ENCODE peak calls at places on chromosomes 4 and X, in six cellular contexts. K is lower lobe of right lung; M is uterus; F is CD4-positive, alpha-beta memory T cell; Q is prostate gland; N is mucosa of descending colon. A is an unnamed sample. For H3K4me1, the result is how much of the 10 kb centered on the place peaks cover.

GRCh38 chrX:13716905-13717304 is 17.5 kb downstream of the TRAPPC2 start:
- DNase-seq in K (no peak), M (no peak), F (peak), Q (no peak), N (no peak), A (no peak)

GRCh38 chr4:105978684-105979296 is 83.5 kb downstream of the NPNT start:
- DNase-seq in K (no peak), M (peak), F (no peak), Q (no peak), N (no peak), A (no peak)

GRCh38 chr4:25702848-25703247 is 47.2 kb downstream of the SLC34A2 start:
- DNase-seq in K (no peak), M (no peak), F (no peak), Q (no peak), N (no peak), A (peak)

GRCh38 chrX:29215251-29215650 is 628.0 kb downstream of the IL1RAPL1 start:
- DNase-seq in K (no peak), M (no peak), F (no peak), Q (no peak), N (no peak), A (no peak)

GRCh38 chr4:78464265-78464664 is 87.3 kb upstream of the ANXA3 start:
- DNase-seq in K (no peak), M (no peak), F (no peak), Q (no peak), N (no peak), A (no peak)

GRCh38 chr4:157983300-157983699 is 189.5 kb downstream of the GASK1B start:
- DNase-seq in K (no peak), M (no peak), F (no peak), Q (no peak), N (no peak), A (no peak)

GRCh38 chrX:7120578-7121219 is 26.8 kb upstream of the STS start:
- DNase-seq in K (no peak), M (no peak), F (no peak), Q (peak), N (no peak), A (peak)

GRCh38 chr4:27217261-27217769 is 356.7 kb downstream of the STIM2 start:
- DNase-seq in K (no peak), M (no peak), F (no peak), Q (no peak), N (no peak), A (no peak)

GRCh38 chr4:146165840-146166239 is 9.7 kb upstream of the LSM6 start:
- DNase-seq in K (no peak), M (no peak), F (no peak), Q (no peak), N (no peak), A (no peak)

GRCh38 chr4:130210871-130211270 is 1114.9 kb downstream of the C4orf33 start:
- DNase-seq in K (no peak), M (no peak), F (no peak), Q (no peak), N (no peak), A (no peak)

GRCh38 chr4:188423039-188423438 is 283.8 kb downstream of the TRIML1 start:
- DNase-seq in K (no peak), M (no peak), F (no peak), Q (no peak), N (no peak), A (no peak)

GRCh38 chrX:116009871-116010710 is 160.5 kb upstream of the AGTR2 start:
- DNase-seq in K (peak), M (no peak), F (no peak), Q (peak), N (peak), A (peak)

GRCh38 chrX:77427586-77427985 is 19.6 kb upstream of the FGF16 start:
- DNase-seq in K (no peak), M (no peak), F (no peak), Q (no peak), N (no peak), A (no peak)

GRCh38 chrX:22278375-22278774 is 5.7 kb downstream of the CBLL2 start:
- DNase-seq in K (no peak), M (no peak), F (no peak), Q (no peak), N (no peak), A (no peak)

GRCh38 chrX:133921764-133922389 is 63.5 kb downstream of the GPC3 start:
- DNase-seq in K (peak), M (no peak), F (peak), Q (peak), N (peak), A (peak)

GRCh38 chrX:36950495-36951253 is 57.5 kb upstream of the FAM47C start:
- DNase-seq in K (no peak), M (no peak), F (no peak), Q (no peak), N (no peak), A (no peak)

GRCh38 chr4:150218447-150218846 is 140.2 kb downstream of the DCLK2 start:
- DNase-seq in K (no peak), M (no peak), F (no peak), Q (no peak), N (no peak), A (no peak)

GRCh38 chrX:51860679-51861078 is 32.7 kb upstream of the MAGED1 start:
- DNase-seq in K (no peak), M (peak), F (no peak), Q (peak), N (no peak), A (peak)

GRCh38 chrX:118839334-118839958 is 15.8 kb downstream of the ZCCHC12 start:
- DNase-seq in K (peak), M (peak), F (peak), Q (peak), N (peak), A (peak)

GRCh38 chr4:121408-122084 is 2.8 kb upstream of the ZNF718 start:
- DNase-seq in K (no peak), M (no peak), F (peak), Q (no peak), N (no peak), A (peak)

GRCh38 chr4:159979953-159980352 is 877.1 kb downstream of the RAPGEF2 start:
- DNase-seq in K (no peak), M (no peak), F (no peak), Q (no peak), N (no peak), A (no peak)

GRCh38 chr4:29311231-29311630 is 1408.9 kb upstream of the PCDH7 start:
- DNase-seq in K (no peak), M (no peak), F (no peak), Q (no peak), N (no peak), A (no peak)

GRCh38 chr4:147518846-147519767 is 38.2 kb downstream of the EDNRA start:
- DNase-seq in K (peak), M (peak), F (peak), Q (peak), N (peak), A (peak)

GRCh38 chrX:30793767-30794103 is 95.3 kb downstream of the TAB3 start:
- DNase-seq in K (no peak), M (no peak), F (no peak), Q (no peak), N (no peak), A (no peak)

GRCh38 chr4:158670975-158671664 is 567 bp downstream of the C4orf46 start:
- DNase-seq in K (peak), M (peak), F (peak), Q (peak), N (peak), A (peak)

GRCh38 chr4:160825644-160826338 is 1338.0 kb downstream of the FSTL5 start:
- DNase-seq in K (no peak), M (no peak), F (no peak), Q (no peak), N (no peak), A (no peak)

GRCh38 chr4:74098628-74098995 is 383 bp downstream of the CXCL2 start:
- DNase-seq in K (peak), M (no peak), F (no peak), Q (no peak), N (peak), A (peak)

GRCh38 chr4:39046243-39046642 is 14.0 kb upstream of the TMEM156 start:
- DNase-seq in K (peak), M (no peak), F (no peak), Q (no peak), N (no peak), A (no peak)

GRCh38 chr4:7200801-7201200 is 8.5 kb downstream of the SORCS2 start:
- DNase-seq in K (peak), M (peak), F (no peak), Q (no peak), N (no peak), A (no peak)

GRCh38 chrX:26071618-26072017 is 66.5 kb upstream of the MAGEB18 start:
- DNase-seq in K (no peak), M (no peak), F (no peak), Q (no peak), N (no peak), A (no peak)

GRCh38 chrX:83008415-83008814 is 499.7 kb upstream of the POU3F4 start:
- DNase-seq in K (no peak), M (no peak), F (no peak), Q (no peak), N (no peak), A (no peak)

GRCh38 chr4:3369781-3370660 is 71.7 kb upstream of the HGFAC start:
- DNase-seq in K (peak), M (peak), F (peak), Q (no peak), N (no peak), A (peak)
- H3K4me3 ChIP-seq in K (peak), M (no peak), F (peak), Q (no peak), N (no peak), A (no peak)

GRCh38 chrX:15549189-15550012 is 48.8 kb downstream of the BMX start:
- DNase-seq in K (no peak), M (no peak), F (no peak), Q (no peak), N (no peak), A (no peak)
- H3K4me1 ChIP-seq in K (under half), M (under half), F (under half), Q (under half), N (under half), A (under half)

DNA sequence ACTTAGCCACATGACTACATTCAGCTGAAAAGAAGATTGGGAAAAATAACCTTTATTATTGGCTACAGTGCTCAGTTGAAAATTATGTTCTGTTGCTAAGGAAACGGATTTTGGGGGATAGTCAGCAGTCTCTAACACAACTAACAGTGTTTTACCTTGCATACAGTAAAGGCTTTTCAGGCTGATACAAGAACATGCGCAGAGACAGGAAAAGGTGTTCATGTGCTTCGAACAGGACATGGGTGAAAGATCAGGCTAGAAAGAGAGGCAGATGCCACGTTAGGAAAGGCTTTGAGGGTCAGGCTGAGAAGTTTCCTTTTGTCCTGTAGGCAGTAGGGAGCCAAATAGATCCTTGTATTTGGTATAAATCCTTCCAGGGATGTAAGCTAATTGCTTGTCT is 14.8 kb upstream of the RHOH start:
- DNase-seq in K (no peak), M (no peak), F (no peak), Q (no peak), N (no peak), A (no peak)
- H3K4me3 ChIP-seq in K (no peak), M (no peak), F (no peak), Q (no peak), N (no peak), A (no peak)

GRCh38 chr4:99642725-99643489 is 14.7 kb downstream of the C4orf54 start:
- DNase-seq in K (no peak), M (no peak), F (no peak), Q (no peak), N (no peak), A (no peak)

GRCh38 chr4:99640676-99641075 is 17.0 kb downstream of the C4orf54 start:
- DNase-seq in K (no peak), M (no peak), F (no peak), Q (no peak), N (no peak), A (no peak)

GRCh38 chr4:99645036-99645435 is 12.6 kb downstream of the C4orf54 start:
- DNase-seq in K (no peak), M (no peak), F (no peak), Q (no peak), N (no peak), A (no peak)

GRCh38 chr4:99645638-99646037 is 12.0 kb downstream of the C4orf54 start:
- DNase-seq in K (no peak), M (no peak), F (no peak), Q (no peak), N (no peak), A (no peak)

GRCh38 chr4:99644453-99644852 is 13.2 kb downstream of the C4orf54 start:
- DNase-seq in K (no peak), M (no peak), F (no peak), Q (no peak), N (no peak), A (no peak)
- H3K4me1 ChIP-seq in K (under half), M (under half), F (under half), Q (under half), N (under half), A (under half)

GRCh38 chr4:4763815-4764202 is 95.7 kb upstream of the MSX1 start:
- DNase-seq in K (no peak), M (no peak), F (no peak), Q (no peak), N (no peak), A (no peak)
- H3K4me3 ChIP-seq in K (no peak), M (no peak), F (no peak), Q (no peak), N (no peak), A (no peak)

GRCh38 chrX:20437678-20438077 is 171.0 kb upstream of the RPS6KA3 start:
- DNase-seq in K (no peak), M (no peak), F (peak), Q (no peak), N (no peak), A (peak)
- H3K4me1 ChIP-seq in K (under half), M (under half), F (half or more), Q (under half), N (under half), A (under half)

DNA sequence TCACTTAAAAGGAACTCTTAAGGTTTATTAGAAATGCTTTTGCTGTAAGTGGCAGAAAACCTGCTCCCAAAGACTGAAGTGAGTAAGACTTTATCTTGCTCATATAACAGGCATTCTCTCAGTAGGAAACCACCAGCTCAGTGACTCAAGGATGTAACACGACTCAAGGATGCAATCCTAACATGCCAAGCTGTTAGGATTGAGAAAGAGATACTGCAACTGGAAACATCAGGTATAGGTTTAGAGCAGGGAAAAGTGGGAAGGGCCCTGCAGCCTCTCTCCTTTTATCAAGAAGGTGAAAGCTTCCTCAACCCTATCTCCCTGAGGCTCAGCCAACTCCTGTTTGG is 11.9 kb upstream of the SLC9A7 start:
- DNase-seq in K (no peak), M (no peak), F (no peak), Q (no peak), N (no peak), A (no peak)
- H3K4me3 ChIP-seq in K (no peak), M (no peak), F (no peak), Q (no peak), N (no peak), A (no peak)

GRCh38 chr4:1213336-1213995 is 35.5 kb downstream of the CTBP1 start:
- DNase-seq in K (no peak), M (no peak), F (no peak), Q (no peak), N (no peak), A (no peak)
- H3K4me1 ChIP-seq in K (half or more), M (under half), F (under half), Q (under half), N (under half), A (under half)

GRCh38 chr4:142846105-142846728 is at the start of gene INPP4B:
- DNase-seq in K (peak), M (peak), F (peak), Q (peak), N (peak), A (peak)
- H3K4me3 ChIP-seq in K (peak), M (peak), F (peak), Q (peak), N (peak), A (peak)